ENCODE peak calls at places on chromosome 21, in ten cellular contexts. J is IMR-90; V is neuronal stem cell; A is naive thymus-derived CD4-positive, alpha-beta T cell; M is HCT116; T is mammary epithelial cell; H is sigmoid colon; D is kidney; E is breast epithelium; O is endodermal cell. K is an unnamed sample. For H3K4me1, the result is how much of the 10 kb centered on the place peaks cover.

GRCh38 chr21:26965567-26966359 is 1.1 kb downstream of the ADAMTS5 start:
- DNase-seq in J (peak), V (peak), A (no peak), M (no peak), T (peak), H (peak), D (peak), E (peak), O (peak), K (no peak)

GRCh38 chr21:36854391-36854790 is 112.1 kb downstream of the HLCS start:
- DNase-seq in J (peak), V (peak), A (no peak), M (no peak), T (no peak), H (no peak), D (no peak), E (no peak), O (peak), K (no peak)

GRCh38 chr21:43600642-43601397 is 58.5 kb downstream of the HSF2BP start:
- DNase-seq in J (peak), V (no peak), A (no peak), M (no peak), T (peak), H (no peak), D (no peak), E (no peak), O (no peak), K (no peak)

GRCh38 chr21:33608559-33608958 is 20.1 kb upstream of the DONSON start:
- DNase-seq in J (peak), V (no peak), A (no peak), M (no peak), T (no peak), H (no peak), D (no peak), E (no peak), O (no peak), K (no peak)

GRCh38 chr21:17688912-17689874 is 76.5 kb upstream of the BTG3 start:
- DNase-seq in J (peak), V (no peak), A (peak), M (peak), T (peak), H (no peak), D (peak), E (peak), O (peak), K (peak)

GRCh38 chr21:43290529-43291346 is 121.9 kb downstream of the CRYAA start:
- DNase-seq in J (no peak), V (no peak), A (no peak), M (no peak), T (no peak), H (no peak), D (peak), E (no peak), O (no peak), K (no peak)

GRCh38 chr21:35559881-35560280 is 500.4 kb downstream of the SETD4 start:
- DNase-seq in J (peak), V (no peak), A (no peak), M (no peak), T (no peak), H (no peak), D (no peak), E (no peak), O (no peak), K (no peak)

GRCh38 chr21:25515484-25516405 is 91.5 kb downstream of the MRPL39 start:
- DNase-seq in J (peak), V (no peak), A (no peak), M (no peak), T (no peak), H (no peak), D (no peak), E (no peak), O (no peak), K (no peak)

GRCh38 chr21:39062196-39062900 is 120.9 kb downstream of the PSMG1 start:
- DNase-seq in J (no peak), V (no peak), A (no peak), M (no peak), T (no peak), H (no peak), D (no peak), E (no peak), O (no peak), K (no peak)

GRCh38 chr21:36658926-36659325 is 40.0 kb upstream of the SIM2 start:
- DNase-seq in J (no peak), V (no peak), A (no peak), M (no peak), T (no peak), H (no peak), D (no peak), E (no peak), O (no peak), K (no peak)

GRCh38 chr21:36544545-36544944 is 64.6 kb upstream of the CLDN14 start:
- DNase-seq in J (no peak), V (no peak), A (no peak), M (no peak), T (no peak), H (no peak), D (no peak), E (no peak), O (no peak), K (no peak)

GRCh38 chr21:26067836-26068401 is 102.7 kb downstream of the APP start:
- DNase-seq in J (no peak), V (no peak), A (no peak), M (no peak), T (no peak), H (no peak), D (no peak), E (no peak), O (no peak), K (peak)

GRCh38 chr21:43923391-43923790 is 58.4 kb downstream of the AGPAT3 start:
- DNase-seq in J (peak), V (no peak), A (no peak), M (no peak), T (no peak), H (peak), D (peak), E (no peak), O (no peak), K (no peak)

GRCh38 chr21:43827015-43827611 is 37.7 kb downstream of the RRP1 start:
- DNase-seq in J (peak), V (no peak), A (no peak), M (peak), T (peak), H (peak), D (peak), E (no peak), O (no peak), K (peak)

GRCh38 chr21:35336534-35336933 is 287.4 kb upstream of the RUNX1 start:
- DNase-seq in J (no peak), V (no peak), A (no peak), M (no peak), T (no peak), H (no peak), D (no peak), E (no peak), O (no peak), K (no peak)

GRCh38 chr21:35850029-35850428 is 210.3 kb downstream of the SETD4 start:
- DNase-seq in J (peak), V (no peak), A (no peak), M (no peak), T (peak), H (no peak), D (no peak), E (no peak), O (no peak), K (no peak)

GRCh38 chr21:38505654-38506523 is 7.6 kb upstream of the ERG start:
- DNase-seq in J (peak), V (peak), A (peak), M (peak), T (peak), H (no peak), D (no peak), E (no peak), O (peak), K (no peak)

GRCh38 chr21:37225440-37225839 is 41.7 kb downstream of the VPS26C start:
- DNase-seq in J (no peak), V (no peak), A (peak), M (no peak), T (no peak), H (no peak), D (no peak), E (no peak), O (no peak), K (peak)

GRCh38 chr21:36188081-36188681 is 31.6 kb downstream of the DOP1B start:
- DNase-seq in J (no peak), V (no peak), A (no peak), M (no peak), T (no peak), H (no peak), D (peak), E (peak), O (no peak), K (no peak)

GRCh38 chr21:38802050-38803026 is 3.4 kb upstream of the ETS2 start:
- DNase-seq in J (peak), V (no peak), A (no peak), M (no peak), T (no peak), H (no peak), D (peak), E (no peak), O (no peak), K (no peak)

GRCh38 chr21:27314096-27314495 is 347.2 kb upstream of the ADAMTS5 start:
- DNase-seq in J (no peak), V (no peak), A (no peak), M (no peak), T (no peak), H (no peak), D (no peak), E (no peak), O (no peak), K (no peak)

GRCh38 chr21:35609263-35609662 is 451.1 kb downstream of the SETD4 start:
- DNase-seq in J (no peak), V (no peak), A (no peak), M (no peak), T (peak), H (no peak), D (no peak), E (no peak), O (no peak), K (no peak)

GRCh38 chr21:36120304-36120902 is 14.5 kb upstream of the CBR3 start:
- DNase-seq in J (peak), V (no peak), A (no peak), M (no peak), T (no peak), H (peak), D (peak), E (no peak), O (no peak), K (no peak)

GRCh38 chr21:39628380-39628779 is 15.6 kb downstream of the B3GALT5 start:
- DNase-seq in J (no peak), V (no peak), A (no peak), M (no peak), T (no peak), H (no peak), D (no peak), E (no peak), O (no peak), K (no peak)

GRCh38 chr21:34027727-34028461 is 45.5 kb upstream of the MRPS6 start:
- DNase-seq in J (no peak), V (no peak), A (no peak), M (no peak), T (no peak), H (no peak), D (no peak), E (no peak), O (no peak), K (no peak)

GRCh38 chr21:34946385-34947121 is 102.5 kb downstream of the RUNX1 start:
- DNase-seq in J (no peak), V (no peak), A (no peak), M (no peak), T (no peak), H (no peak), D (no peak), E (no peak), O (no peak), K (no peak)

GRCh38 chr21:38468989-38469388 is 29.3 kb downstream of the ERG start:
- DNase-seq in J (no peak), V (no peak), A (no peak), M (no peak), T (peak), H (no peak), D (no peak), E (no peak), O (no peak), K (no peak)

GRCh38 chr21:33981341-33982101 is 65.9 kb upstream of the ATP5PO start:
- DNase-seq in J (no peak), V (no peak), A (no peak), M (no peak), T (no peak), H (no peak), D (no peak), E (no peak), O (no peak), K (no peak)

GRCh38 chr21:44969066-44969649 is 29.3 kb downstream of the SLX9 start:
- DNase-seq in J (no peak), V (no peak), A (no peak), M (no peak), T (no peak), H (peak), D (no peak), E (no peak), O (no peak), K (no peak)
- H3K4me1 ChIP-seq in J (under half), V (under half), A (under half), M (under half), T (half or more), H (under half), D (under half), E (under half), O (under half), K (under half)

GRCh38 chr21:32423846-32424535 is 11.5 kb downstream of the EVA1C start:
- DNase-seq in J (no peak), V (no peak), A (no peak), M (no peak), T (no peak), H (no peak), D (no peak), E (no peak), O (no peak), K (no peak)
- H3K4me3 ChIP-seq in J (no peak), V (no peak), A (no peak), M (no peak), T (no peak), H (no peak), D (no peak), E (no peak), O (no peak), K (no peak)

DNA sequence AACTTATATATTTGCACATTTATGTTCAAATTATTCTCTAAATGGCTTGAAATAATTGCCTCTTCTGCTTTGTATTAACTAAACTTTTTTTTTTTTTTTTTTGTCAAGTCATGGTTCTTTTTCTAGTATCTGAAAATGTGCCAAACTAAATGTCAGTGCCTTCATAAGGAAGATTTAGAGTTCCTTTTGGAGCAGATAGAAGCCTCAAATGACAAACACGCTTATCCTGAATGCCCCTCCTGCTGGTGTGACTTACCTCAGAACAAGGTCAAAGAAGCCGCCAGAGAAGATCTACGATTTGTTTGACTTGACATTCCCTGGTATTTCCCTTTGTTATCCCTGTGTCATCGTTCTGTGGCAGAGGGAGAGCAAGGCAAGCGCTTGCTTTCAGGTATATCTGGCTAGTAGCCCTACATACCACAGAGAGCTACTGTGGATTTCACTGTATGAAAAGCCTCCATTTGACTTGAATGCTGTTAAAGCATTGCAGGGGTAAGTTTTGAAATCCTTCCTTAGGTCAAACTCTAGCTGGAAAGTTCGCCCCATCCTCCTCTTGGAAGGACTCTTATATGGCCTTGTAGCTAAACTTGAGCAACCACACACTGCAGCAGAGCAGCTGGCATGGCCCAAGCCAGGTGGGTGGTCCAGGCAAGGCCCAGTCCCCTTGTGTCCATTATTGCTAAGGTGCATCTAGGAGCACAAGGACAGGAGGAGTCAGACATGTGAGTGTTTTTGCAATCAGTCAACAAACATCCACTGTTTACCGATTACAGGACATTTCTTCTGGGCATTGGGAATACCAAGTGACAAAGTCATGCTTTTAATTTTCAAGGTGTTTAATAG is 285.4 kb upstream of the USP25 start:
- DNase-seq in J (no peak), V (no peak), A (no peak), M (no peak), T (no peak), H (no peak), D (peak), E (no peak), O (peak), K (no peak)
- H3K4me1 ChIP-seq in J (under half), V (under half), A (under half), M (under half), T (under half), H (under half), D (under half), E (under half), O (under half), K (under half)

GRCh38 chr21:42093991-42094417 is 22.9 kb downstream of the UMODL1 start:
- DNase-seq in J (peak), V (no peak), A (no peak), M (no peak), T (peak), H (no peak), D (peak), E (no peak), O (no peak), K (no peak)

GRCh38 chr21:42094811-42095210 is 23.7 kb downstream of the UMODL1 start:
- DNase-seq in J (no peak), V (no peak), A (no peak), M (no peak), T (no peak), H (no peak), D (peak), E (no peak), O (no peak), K (no peak)

GRCh38 chr21:42092805-42093590 is 21.9 kb downstream of the UMODL1 start:
- DNase-seq in J (no peak), V (no peak), A (no peak), M (no peak), T (no peak), H (no peak), D (peak), E (no peak), O (no peak), K (no peak)

GRCh38 chr21:42089665-42090310 is 18.7 kb downstream of the UMODL1 start:
- DNase-seq in J (no peak), V (no peak), A (no peak), M (no peak), T (no peak), H (no peak), D (no peak), E (no peak), O (no peak), K (peak)

GRCh38 chr21:42091899-42092508 is 20.9 kb downstream of the UMODL1 start:
- DNase-seq in J (no peak), V (no peak), A (no peak), M (no peak), T (no peak), H (no peak), D (peak), E (no peak), O (peak), K (no peak)
- H3K4me3 ChIP-seq in J (no peak), V (no peak), A (no peak), M (no peak), T (no peak), H (no peak), D (no peak), E (no peak), O (no peak), K (no peak)

GRCh38 chr21:45131537-45131999 is 57.2 kb downstream of the ADARB1 start:
- DNase-seq in J (no peak), V (no peak), A (no peak), M (no peak), T (no peak), H (no peak), D (no peak), E (no peak), O (no peak), K (no peak)

GRCh38 chr21:45134677-45135076 is 60.3 kb downstream of the ADARB1 start:
- DNase-seq in J (no peak), V (no peak), A (no peak), M (no peak), T (no peak), H (no peak), D (no peak), E (no peak), O (no peak), K (no peak)

GRCh38 chr21:45130324-45130774 is 56.0 kb downstream of the ADARB1 start:
- DNase-seq in J (peak), V (no peak), A (no peak), M (no peak), T (peak), H (peak), D (no peak), E (no peak), O (no peak), K (no peak)

GRCh38 chr21:45135122-45135521 is 60.7 kb downstream of the ADARB1 start:
- DNase-seq in J (no peak), V (no peak), A (no peak), M (no peak), T (no peak), H (no peak), D (no peak), E (no peak), O (no peak), K (no peak)

GRCh38 chr21:45132841-45133573 is 58.6 kb downstream of the ADARB1 start:
- DNase-seq in J (no peak), V (no peak), A (no peak), M (no peak), T (no peak), H (no peak), D (no peak), E (no peak), O (peak), K (no peak)
- H3K4me1 ChIP-seq in J (under half), V (under half), A (under half), M (under half), T (under half), H (under half), D (under half), E (under half), O (under half), K (under half)

GRCh38 chr21:28639742-28640141 is 352.9 kb downstream of the LTN1 start:
- DNase-seq in J (no peak), V (no peak), A (no peak), M (no peak), T (peak), H (no peak), D (no peak), E (no peak), O (no peak), K (no peak)
- H3K4me3 ChIP-seq in J (no peak), V (no peak), A (no peak), M (no peak), T (no peak), H (no peak), D (no peak), E (no peak), O (no peak), K (no peak)

GRCh38 chr21:31552826-31553225 is 106.7 kb upstream of the SOD1 start:
- DNase-seq in J (no peak), V (no peak), A (no peak), M (no peak), T (no peak), H (no peak), D (peak), E (no peak), O (no peak), K (no peak)
- H3K4me1 ChIP-seq in J (under half), V (under half), A (under half), M (under half), T (under half), H (under half), D (under half), E (under half), O (under half), K (under half)

GRCh38 chr21:20822559-20823133 is 175.6 kb upstream of the NCAM2 start:
- DNase-seq in J (no peak), V (peak), A (no peak), M (no peak), T (no peak), H (no peak), D (no peak), E (no peak), O (no peak), K (no peak)
- H3K4me3 ChIP-seq in J (no peak), V (no peak), A (no peak), M (no peak), T (no peak), H (no peak), D (no peak), E (no peak), O (no peak), K (no peak)

DNA sequence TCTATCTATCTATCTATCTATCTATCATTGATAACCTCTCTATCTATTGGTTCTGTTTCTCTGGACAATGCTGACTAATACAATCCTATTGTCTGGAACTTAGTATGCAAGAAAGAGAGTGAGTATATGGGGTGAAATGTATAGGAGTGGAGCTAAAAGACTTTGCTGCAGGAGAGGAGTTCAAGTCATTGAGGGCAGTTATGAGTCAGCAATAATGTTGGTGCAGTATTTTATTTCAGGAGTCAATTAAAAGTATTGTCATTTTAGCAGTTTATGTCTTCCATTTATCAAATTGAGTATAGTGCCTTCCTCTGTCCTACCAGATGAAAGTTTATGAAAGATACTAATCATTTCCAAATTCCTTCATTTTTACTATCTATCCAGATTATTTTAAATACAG is 55.8 kb downstream of the MAP3K7CL start:
- DNase-seq in J (no peak), V (no peak), A (no peak), M (no peak), T (no peak), H (no peak), D (no peak), E (no peak), O (no peak), K (no peak)
- H3K4me1 ChIP-seq in J (under half), V (under half), A (under half), M (under half), T (half or more), H (under half), D (under half), E (under half), O (under half), K (under half)

DNA sequence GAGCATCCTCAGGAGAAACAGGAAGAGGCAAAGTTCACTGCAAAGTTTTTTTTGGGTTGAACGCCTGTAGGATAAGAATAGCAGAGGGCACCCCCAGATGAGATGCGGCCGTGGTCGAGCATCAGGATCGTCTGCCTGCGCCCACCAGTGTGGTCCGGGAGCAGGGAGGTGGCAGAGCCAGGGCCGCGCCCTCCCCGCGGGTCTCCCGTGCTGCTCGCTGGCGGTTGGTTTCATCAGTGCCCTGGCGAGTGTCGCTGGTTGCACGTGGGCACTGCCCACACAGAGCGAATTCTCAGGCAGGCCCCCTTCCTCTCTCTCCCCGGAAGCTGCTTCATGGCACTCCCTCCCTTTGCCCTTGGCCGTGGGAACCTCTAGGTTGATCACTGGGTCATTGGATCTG is 120.0 kb downstream of the PCBP3 start:
- DNase-seq in J (no peak), V (no peak), A (no peak), M (no peak), T (no peak), H (no peak), D (no peak), E (no peak), O (no peak), K (no peak)
- H3K4me3 ChIP-seq in J (no peak), V (no peak), A (no peak), M (no peak), T (no peak), H (no peak), D (no peak), E (no peak), O (no peak), K (no peak)

K was measured in CD8-positive, alpha-beta memory T cell.